ENCODE peak calls at places on chromosomes 13 and 19, in six cellular contexts. E is activated CD8-positive, alpha-beta memory T cell treated with anti-CD3 and anti-CD28 coated beads for 4 hours; P is IMR-90; K is GM12865; L is activated naive CD8-positive, alpha-beta T cell treated with anti-CD3 and anti-CD28 coated beads, Interleukin-2, amount 10 ng/mL, durations not matched to agents 7 days and 5 days; H is effector CD8-positive, alpha-beta T cell. U is an unnamed sample.

GRCh38 chr13:27043013-27043412 is 128.6 kb downstream of the USP12 start:
- DNase-seq in L (no peak), K (no peak), H (no peak), E (no peak), P (peak; percentile 98), U (no peak)

GRCh38 chr13:93505104-93505952 is 278.7 kb downstream of the GPC6 start:
- DNase-seq in P (peak; percentile 72), E (no peak), H (no peak), K (no peak), L (no peak), U (no peak)

GRCh38 chr19:47253467-47253881 is 2.9 kb upstream of the CCDC9 start:
- DNase-seq in E (no peak), K (no peak), L (no peak), H (no peak), P (peak; percentile 91), U (no peak)

GRCh38 chr19:14159059-14159458 is 22.7 kb upstream of the ASF1B start:
- DNase-seq in E (no peak), P (no peak), L (no peak), K (no peak), H (no peak), U (no peak)

GRCh38 chr19:14632286-14632685 is 42.4 kb downstream of the ADGRE3 start:
- DNase-seq in E (no peak), K (peak; percentile 58), H (no peak), P (peak; percentile 15), L (no peak), U (no peak)

GRCh38 chr19:19578241-19578640 is 40.2 kb downstream of the CILP2 start:
- DNase-seq in P (no peak), E (no peak), K (no peak), H (no peak), L (no peak), U (no peak)

GRCh38 chr19:307793-308420 is 16.7 kb upstream of the PLPP2 start:
- DNase-seq in P (no peak), L (no peak), E (no peak), H (no peak), K (no peak), U (peak; percentile 50)

GRCh38 chr19:19737559-19738332 is 4.8 kb upstream of the ZNF14 start:
- DNase-seq in E (no peak), L (no peak), K (no peak), P (no peak), H (no peak), U (no peak)

GRCh38 chr19:9139609-9140158 is 513 bp upstream of the ZNF317 start:
- DNase-seq in L (no peak), E (no peak), K (no peak), P (no peak), H (no peak), U (no peak)

GRCh38 chr19:41960973-41961372 is 1.9 kb upstream of the RABAC1 start:
- DNase-seq in H (no peak), P (no peak), E (no peak), K (no peak), L (no peak), U (no peak)

GRCh38 chr19:44024900-44025216 is 321 bp upstream of the ZNF222 start:
- DNase-seq in H (no peak), L (no peak), E (no peak), K (no peak), P (no peak), U (no peak)

GRCh38 chr19:50896591-50897190 is 14.5 kb downstream of the KLK4 start:
- DNase-seq in E (no peak), L (no peak), H (no peak), P (peak; percentile 65), K (peak; percentile 97), U (peak; percentile 91)

GRCh38 chr13:91630916-91631315 is 232.5 kb downstream of the GPC5 start:
- DNase-seq in P (no peak), H (no peak), K (no peak), E (no peak), L (no peak), U (no peak)

GRCh38 chr19:7408251-7408650 is 59.5 kb downstream of the ARHGEF18 start:
- DNase-seq in P (no peak), K (peak; percentile 61), H (no peak), E (no peak), L (no peak), U (no peak)

GRCh38 chr13:48304132-48304876 is 753 bp downstream of the RB1 start:
- DNase-seq in E (no peak), H (no peak), P (peak; percentile 55), K (peak; percentile 93), L (peak; percentile 54), U (peak; percentile 75)

GRCh38 chr13:31835932-31836331 is 96.6 kb downstream of the RXFP2 start:
- DNase-seq in K (no peak), L (no peak), H (no peak), P (peak; percentile 59), E (no peak), U (no peak)

GRCh38 chr19:40143612-40144011 is 47.6 kb upstream of the MAP3K10 start:
- DNase-seq in H (no peak), K (peak; percentile 89), E (peak; percentile 26), L (peak; percentile 50), P (no peak), U (peak; percentile 44)

GRCh38 chr19:28878862-28879566 is 333.9 kb downstream of the UQCRFS1 start:
- DNase-seq in K (peak; percentile 80), P (peak; percentile 71), E (peak; percentile 25), H (peak; percentile 35), L (peak; percentile 53), U (no peak)

GRCh38 chr19:34365463-34366401 is 736 bp downstream of the GPI start:
- DNase-seq in H (no peak), E (no peak), L (peak; percentile 42), P (peak; percentile 32), K (peak; percentile 17), U (peak; percentile 23)

GRCh38 chr13:81207221-81207620 is 866.3 kb upstream of the SPRY2 start:
- DNase-seq in K (no peak), P (no peak), L (no peak), H (no peak), E (no peak), U (no peak)

GRCh38 chr13:52707375-52707774 is 32.2 kb downstream of the CNMD start:
- DNase-seq in K (no peak), H (no peak), P (no peak), E (no peak), L (no peak), U (no peak)

GRCh38 chr19:31667106-31667505 is 317.9 kb upstream of the TSHZ3 start:
- DNase-seq in H (no peak), E (no peak), L (no peak), P (no peak), K (no peak), U (no peak)

GRCh38 chr13:54029226-54029625 is 1000.6 kb downstream of the OLFM4 start:
- DNase-seq in E (no peak), P (no peak), K (peak; percentile 6), L (no peak), H (no peak), U (no peak)

GRCh38 chr13:112928020-112928931 is 40.7 kb upstream of the MCF2L start:
- DNase-seq in H (no peak), P (no peak), E (no peak), K (no peak), L (no peak), U (no peak)

U was measured in B cell.